ENCODE peak calls at places on chromosome 3, in five cellular contexts. X, W, H, L and Y are unnamed samples.

GRCh38 chr3:82495655-82496054 is 734.2 kb upstream of the GBE1 start:
- DNase-seq in X (no peak), W (no peak), H (no peak), L (no peak), Y (no peak)

GRCh38 chr3:42264399-42265058 is 1.5 kb downstream of the CCK start:
- DNase-seq in H (peak), X (peak), L (no peak), W (no peak), Y (no peak)

GRCh38 chr3:85330071-85330470 is 371.3 kb downstream of the CADM2 start:
- DNase-seq in L (no peak), X (no peak), H (no peak), W (no peak), Y (no peak)

GRCh38 chr3:16884748-16885587 is at the start of gene PLCL2:
- DNase-seq in X (peak), H (no peak), W (peak), L (peak), Y (peak)

GRCh38 chr3:190780524-190780923 is 82.0 kb downstream of the GMNC start:
- DNase-seq in W (no peak), H (no peak), L (no peak), X (peak), Y (no peak)

GRCh38 chr3:99938270-99938955 is 120.8 kb downstream of the CMSS1 start:
- DNase-seq in X (peak), H (no peak), W (no peak), L (no peak), Y (no peak)

GRCh38 chr3:169662215-169663070 is 1.1 kb downstream of the MECOM start:
- DNase-seq in H (no peak), L (peak), W (peak), X (peak), Y (no peak)

GRCh38 chr3:178203650-178204049 is 332.6 kb upstream of the KCNMB2 start:
- DNase-seq in L (no peak), W (no peak), X (peak), H (no peak), Y (no peak)

GRCh38 chr3:122689587-122689986 is 8.9 kb downstream of the PARP14 start:
- DNase-seq in H (no peak), L (no peak), X (peak), W (no peak), Y (no peak)

GRCh38 chr3:98148751-98149150 is 1.5 kb downstream of the OR5H14 start:
- DNase-seq in W (no peak), L (no peak), H (no peak), X (no peak), Y (no peak)

GRCh38 chr3:56802411-56802745 is 629 bp upstream of the ARHGEF3 start:
- DNase-seq in H (no peak), W (no peak), L (no peak), X (no peak), Y (no peak)

GRCh38 chr3:28228623-28229022 is 12.8 kb upstream of the CMC1 start:
- DNase-seq in X (no peak), W (no peak), L (no peak), H (no peak), Y (no peak)

GRCh38 chr3:155391583-155391982 is 98.1 kb upstream of the STRIT1 start:
- DNase-seq in H (peak), X (peak), W (no peak), L (peak), Y (no peak)

DNA sequence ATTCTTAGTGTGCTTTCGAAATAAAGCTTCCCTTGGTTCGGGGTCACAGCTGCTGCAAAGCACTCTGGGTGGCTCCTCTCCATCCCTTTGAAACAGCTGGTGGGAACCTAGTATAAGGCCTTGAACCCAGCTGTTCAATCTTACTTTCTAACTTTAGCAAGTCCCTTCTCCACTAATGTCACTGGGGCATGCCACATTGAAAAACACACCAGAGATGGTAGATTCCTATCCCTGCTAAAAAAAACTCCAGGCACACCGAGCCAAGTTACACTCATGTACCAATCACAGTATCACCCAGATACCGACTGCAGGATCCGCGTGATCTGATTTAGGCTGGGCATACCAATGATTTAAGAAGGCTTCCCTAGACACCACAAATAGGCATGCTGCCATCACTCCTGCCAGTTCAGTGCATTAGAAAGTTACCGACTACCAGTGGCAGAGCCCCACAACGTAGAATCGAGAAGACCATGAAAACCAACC is 65.0 kb downstream of the WWTR1 start:
- DNase-seq in L (no peak), W (no peak), H (no peak), X (no peak), Y (no peak)
- H3K27ac ChIP-seq in L (no peak), W (no peak), H (no peak), X (no peak), Y (no peak)

GRCh38 chr3:130974201-130974600 is 52.4 kb downstream of the ASTE1 start:
- DNase-seq in X (no peak), W (no peak), L (no peak), H (no peak), Y (no peak)
- H3K27ac ChIP-seq in X (no peak), W (no peak), L (no peak), H (no peak), Y (no peak)

GRCh38 chr3:64030741-64031140 is 7.4 kb upstream of the PSMD6 start:
- DNase-seq in L (peak), W (peak), H (peak), X (peak), Y (peak)
- H3K27ac ChIP-seq in L (peak), W (no peak), H (no peak), X (no peak), Y (no peak)

DNA sequence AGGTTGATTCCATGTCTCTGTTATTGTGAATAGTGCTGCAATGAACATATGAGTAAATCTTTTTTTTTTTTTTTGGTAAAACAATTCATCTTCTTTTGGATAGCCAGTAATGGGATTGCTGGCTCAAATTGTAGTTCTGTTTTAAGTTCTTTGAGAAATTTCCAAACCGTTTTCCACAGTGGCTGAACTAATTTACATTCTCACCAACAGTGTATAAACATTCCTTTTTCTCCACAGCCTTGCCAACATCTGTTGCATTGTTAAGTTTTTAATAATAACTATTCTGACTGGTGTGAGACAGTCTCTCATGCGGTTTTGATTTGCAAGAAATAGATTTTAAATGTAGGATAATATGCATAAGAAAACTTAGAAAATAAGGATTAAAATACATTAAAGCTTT is 279.0 kb upstream of the EPHA3 start:
- DNase-seq in L (no peak), X (no peak), H (no peak), W (no peak), Y (no peak)
- H3K27ac ChIP-seq in L (no peak), X (no peak), H (no peak), W (no peak), Y (no peak)

GRCh38 chr3:188470508-188471130 is 316.7 kb downstream of the LPP start:
- DNase-seq in L (no peak), X (no peak), H (no peak), W (no peak), Y (no peak)

GRCh38 chr3:188465311-188465710 is 311.4 kb downstream of the LPP start:
- DNase-seq in X (no peak), H (no peak), W (no peak), L (no peak), Y (no peak)

GRCh38 chr3:188468672-188469071 is 314.7 kb downstream of the LPP start:
- DNase-seq in L (peak), X (no peak), H (no peak), W (no peak), Y (no peak)

GRCh38 chr3:188469228-188469885 is 315.4 kb downstream of the LPP start:
- DNase-seq in H (no peak), L (peak), X (no peak), W (no peak), Y (no peak)

DNA sequence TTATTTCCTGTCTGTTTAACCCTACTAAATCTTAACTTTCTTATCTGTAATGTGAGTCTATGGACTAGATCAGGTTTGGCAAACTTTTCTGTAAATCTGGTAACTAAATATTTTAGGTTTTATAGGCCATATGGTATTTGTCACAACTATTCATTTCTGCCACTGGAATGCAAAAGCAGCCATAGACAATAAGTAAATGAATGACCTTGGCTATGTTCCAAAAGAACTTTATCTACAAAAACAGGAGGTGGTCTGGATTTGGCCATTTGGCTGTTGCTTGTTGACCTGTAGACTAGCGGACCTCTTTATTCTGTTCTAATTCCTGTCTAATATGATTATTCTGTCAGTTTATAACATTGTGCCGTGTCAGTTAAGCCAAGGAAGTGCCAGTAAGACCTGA is 314.2 kb downstream of the LPP start:
- DNase-seq in L (no peak), W (no peak), H (no peak), X (no peak), Y (no peak)
- H3K27ac ChIP-seq in L (peak), W (no peak), H (no peak), X (no peak), Y (no peak)

GRCh38 chr3:51340311-51340829 is 44.7 kb upstream of the MANF start:
- DNase-seq in H (peak), X (peak), W (no peak), L (no peak), Y (no peak)
- H3K27ac ChIP-seq in H (peak), X (peak), W (no peak), L (peak), Y (no peak)

GRCh38 chr3:195544634-195545033 is 1.5 kb upstream of the PPP1R2 start:
- DNase-seq in H (no peak), W (no peak), L (peak), X (no peak), Y (no peak)
- H3K27ac ChIP-seq in H (peak), W (peak), L (peak), X (no peak), Y (peak)